ENCODE peak calls at places on chromosomes 16 and 17, in five cellular contexts. R is H9, E is neuronal stem cell, K is trophoblast cell, M is H1. W is an unnamed sample.

GRCh38 chr16:84093879-84094270 is 22.9 kb downstream of the MBTPS1 start:
- DNase-seq in K (no peak), E (no peak), M (no peak), R (no peak), W (no peak)

GRCh38 chr17:38925263-38925995 is at the start of gene LASP1NB:
- DNase-seq in K (no peak), R (peak), M (peak), E (no peak), W (no peak)

GRCh38 chr17:45363498-45363897 is 46.7 kb upstream of the MAP3K14 start:
- DNase-seq in E (no peak), K (no peak), M (no peak), R (peak), W (no peak)

GRCh38 chr17:64320613-64321553 is 57.8 kb upstream of the TEX2 start:
- DNase-seq in R (peak), K (peak), E (peak), M (peak), W (peak)

GRCh38 chr17:511833-512251 is 159.2 kb upstream of the RPH3AL start:
- DNase-seq in K (no peak), M (no peak), R (no peak), E (no peak), W (peak)

GRCh38 chr16:14334366-14335105 is 263.4 kb downstream of the MRTFB start:
- DNase-seq in M (no peak), E (no peak), K (peak), R (no peak), W (no peak)

GRCh38 chr17:10123093-10123492 is 75.3 kb downstream of the GAS7 start:
- DNase-seq in K (no peak), E (no peak), M (no peak), R (no peak), W (no peak)

GRCh38 chr17:58210922-58211321 is 8.1 kb downstream of the MKS1 start:
- DNase-seq in R (no peak), M (no peak), K (no peak), E (no peak), W (no peak)

GRCh38 chr17:17152385-17152784 is 53.7 kb downstream of the PLD6 start:
- DNase-seq in K (no peak), E (no peak), M (no peak), R (no peak), W (no peak)

GRCh38 chr16:26365555-26365954 is 673.8 kb downstream of the HS3ST4 start:
- DNase-seq in E (no peak), M (no peak), R (no peak), K (no peak), W (no peak)

GRCh38 chr17:27400991-27401390 is 55.3 kb upstream of the KSR1 start:
- DNase-seq in K (no peak), R (no peak), M (no peak), E (no peak), W (no peak)
- H2BK12ac ChIP-seq in K (no peak), R (no peak), M (no peak), E (no peak), W (no peak)

DNA sequence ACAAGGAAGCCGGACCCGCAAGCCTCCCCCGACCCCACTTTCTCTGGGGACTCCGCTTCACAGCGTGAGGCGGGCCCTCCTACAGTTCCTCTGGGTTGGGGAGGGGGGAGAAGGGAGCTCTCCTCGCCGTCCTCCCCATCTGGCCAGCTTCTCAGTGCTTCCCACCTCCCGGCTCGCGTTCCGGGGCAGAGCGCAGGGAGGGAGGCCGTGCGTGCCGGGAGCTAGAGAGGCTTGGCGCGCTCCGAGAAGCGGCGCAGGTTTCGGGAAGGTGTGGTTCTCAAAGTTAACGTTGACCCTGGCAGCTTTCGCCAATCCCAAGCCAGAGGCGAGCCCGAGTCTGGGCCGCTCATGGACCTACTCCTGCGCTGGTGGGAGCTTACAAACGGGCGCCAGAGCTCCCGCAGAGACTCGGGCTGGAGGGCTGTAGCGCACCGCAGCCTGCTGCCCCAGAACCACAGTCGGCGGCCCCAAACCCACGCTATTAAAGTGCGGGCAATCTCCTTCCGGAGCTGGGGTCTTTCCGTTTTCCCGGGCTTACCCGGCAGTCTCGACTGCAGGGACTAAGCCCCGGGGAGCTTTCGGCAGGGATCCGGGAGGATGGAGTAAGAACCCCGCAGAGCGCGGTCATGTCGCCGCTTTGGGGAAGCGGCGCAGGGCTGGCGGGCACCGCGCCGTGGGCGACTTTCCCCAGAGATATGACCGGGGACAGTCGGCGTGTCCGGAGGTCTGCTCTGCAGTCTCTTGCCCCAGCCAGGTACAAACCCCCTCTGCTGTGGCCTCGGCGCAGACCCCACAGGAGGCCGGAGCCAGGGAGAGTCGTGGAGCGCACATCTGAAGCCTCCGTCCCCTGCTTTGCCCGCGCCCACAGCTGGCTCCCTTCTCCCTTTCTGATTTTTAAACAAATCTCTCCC is 797 bp downstream of the CDH11 start:
- DNase-seq in M (peak), E (no peak), K (no peak), R (peak), W (peak)
- H3K4me2 ChIP-seq in M (peak), E (peak), K (peak), R (peak), W (peak)

GRCh38 chr16:49855822-49856740 is at the start of gene ZNF423:
- DNase-seq in K (no peak), R (no peak), M (no peak), E (peak), W (peak)
- H2BK12ac ChIP-seq in K (peak), R (no peak), M (no peak), E (peak), W (peak)

GRCh38 chr17:3556239-3556904 is 1.2 kb downstream of the TRPV3 start:
- DNase-seq in E (no peak), M (no peak), K (no peak), R (peak), W (no peak)

GRCh38 chr17:3559270-3559645 is 1.6 kb upstream of the TRPV3 start:
- DNase-seq in K (no peak), R (no peak), E (no peak), M (no peak), W (no peak)

GRCh38 chr17:3558603-3559269 is 1.1 kb upstream of the TRPV3 start:
- DNase-seq in R (peak), E (no peak), M (no peak), K (peak), W (peak)

GRCh38 chr17:3556905-3557767 is 476 bp downstream of the TRPV3 start:
- DNase-seq in M (no peak), E (no peak), R (peak), K (no peak), W (no peak)

DNA sequence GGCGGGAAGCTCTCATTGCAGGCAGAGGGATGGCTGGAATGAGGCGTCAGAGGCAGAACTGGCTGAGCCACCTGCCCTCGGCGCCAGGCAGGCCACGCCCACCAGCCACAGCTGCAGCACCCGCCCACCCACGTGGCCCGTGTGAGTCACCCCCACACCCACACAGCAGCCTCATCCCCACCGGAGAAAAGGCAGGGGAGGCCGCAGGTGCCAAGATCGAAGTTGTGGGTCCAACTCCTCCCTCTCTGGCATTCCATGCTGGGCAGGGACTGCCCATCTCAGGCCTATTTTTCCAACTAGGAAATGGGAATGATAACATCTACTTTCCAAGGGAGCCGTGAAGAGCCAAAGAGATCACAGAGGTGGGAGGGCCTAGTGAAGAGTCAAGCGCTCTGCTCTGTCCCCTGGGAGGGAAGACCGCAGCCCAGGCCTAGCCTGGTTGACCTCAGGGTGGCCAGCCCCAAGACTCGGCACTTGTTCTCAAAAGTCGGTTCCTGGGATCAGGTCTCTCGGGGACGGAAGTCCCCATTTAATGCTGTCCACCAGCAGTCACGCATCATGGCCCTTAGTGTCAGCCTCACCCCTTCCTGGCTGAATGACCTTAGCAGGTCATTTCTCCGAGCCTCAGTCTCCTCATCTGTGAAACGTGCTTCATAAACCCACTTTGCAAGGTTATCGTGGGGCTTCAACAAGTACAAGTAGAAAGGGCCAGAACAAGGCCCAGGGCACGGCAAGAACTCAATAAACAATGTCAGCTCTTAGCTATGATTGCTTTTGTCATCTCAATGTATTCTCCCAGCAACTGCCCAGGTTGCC is at the start of gene TRPV3:
- DNase-seq in K (peak), M (no peak), R (peak), E (no peak), W (no peak)
- H3K4me2 ChIP-seq in K (no peak), M (no peak), R (no peak), E (no peak), W (no peak)

DNA sequence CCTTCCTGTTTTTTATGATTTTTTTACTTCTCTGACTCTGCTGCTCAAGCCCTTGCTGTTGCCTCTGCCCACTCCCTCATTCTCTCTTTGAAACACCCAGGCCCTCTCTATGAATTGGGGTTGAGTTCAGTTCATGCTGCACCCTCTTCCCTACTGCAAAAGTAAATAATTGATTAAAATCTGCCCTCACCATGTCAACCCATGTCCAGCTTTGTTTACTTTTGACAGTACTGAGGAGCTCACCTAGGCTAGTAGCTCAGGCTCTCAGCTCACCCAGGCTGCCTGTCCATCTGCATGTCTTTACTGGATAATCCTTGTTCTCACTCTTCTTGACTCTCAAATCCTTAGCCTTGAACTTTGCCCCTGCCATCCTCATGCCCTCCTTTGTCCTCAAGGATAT is 95.2 kb downstream of the SPACA3 start:
- DNase-seq in K (no peak), M (no peak), E (no peak), R (no peak), W (no peak)
- H2BK12ac ChIP-seq in K (no peak), M (no peak), E (no peak), R (no peak), W (no peak)

GRCh38 chr17:8944083-8944482 is 21.4 kb downstream of the PIK3R5 start:
- DNase-seq in M (no peak), K (no peak), R (no peak), E (no peak), W (no peak)
- H3K4me2 ChIP-seq in M (no peak), K (no peak), R (no peak), E (no peak), W (no peak)

DNA sequence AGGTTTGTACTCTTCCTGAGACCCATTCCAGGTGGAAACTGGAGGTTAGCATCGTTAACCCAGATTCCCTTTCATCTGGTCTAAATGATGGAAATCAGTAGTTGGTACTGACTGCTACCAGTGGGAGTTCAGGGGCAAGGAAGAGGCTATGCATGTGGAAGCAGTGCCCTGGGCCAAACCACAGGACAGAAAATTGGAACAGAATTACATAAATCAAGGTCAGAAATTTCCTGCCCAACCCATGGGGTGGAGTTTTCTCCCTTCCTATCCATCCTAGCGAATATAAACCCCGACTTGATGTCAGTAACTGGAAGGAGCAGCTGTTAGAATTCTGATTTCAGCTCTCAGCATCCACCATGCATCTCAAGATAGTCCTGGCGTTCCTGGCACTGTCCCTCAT is at the start of gene AOC2:
- DNase-seq in R (no peak), E (no peak), K (no peak), M (no peak), W (no peak)
- H2BK12ac ChIP-seq in R (no peak), E (no peak), K (no peak), M (no peak), W (no peak)

GRCh38 chr17:15210247-15210646 is 54.9 kb downstream of the PMP22 start:
- DNase-seq in R (no peak), K (no peak), E (no peak), M (no peak), W (no peak)
- H3K4me2 ChIP-seq in R (no peak), K (no peak), E (no peak), M (no peak), W (no peak)

GRCh38 chr16:54890381-54890780 is 40.3 kb upstream of the IRX5 start:
- DNase-seq in M (no peak), K (no peak), R (no peak), E (no peak), W (no peak)
- H2BK12ac ChIP-seq in M (no peak), K (no peak), R (no peak), E (no peak), W (no peak)

GRCh38 chr17:20074001-20074400 is 64.8 kb downstream of the SPECC1 start:
- DNase-seq in M (no peak), R (no peak), E (no peak), K (no peak), W (no peak)

GRCh38 chr17:20072692-20072992 is 63.5 kb downstream of the SPECC1 start:
- DNase-seq in R (no peak), K (no peak), M (no peak), E (no peak), W (no peak)

GRCh38 chr17:20071824-20072691 is 62.9 kb downstream of the SPECC1 start:
- DNase-seq in E (no peak), K (no peak), M (no peak), R (no peak), W (no peak)

GRCh38 chr17:20074489-20074888 is 65.3 kb downstream of the SPECC1 start:
- DNase-seq in M (no peak), R (no peak), E (no peak), K (no peak), W (no peak)

GRCh38 chr17:20073056-20073979 is 64.2 kb downstream of the SPECC1 start:
- DNase-seq in R (no peak), M (no peak), K (no peak), E (no peak), W (no peak)
- H3K4me2 ChIP-seq in R (no peak), M (no peak), K (no peak), E (no peak), W (no peak)